ENCODE peak calls at places on chromosomes 2 and 18, in five cellular contexts. G, D, H, S and C are unnamed samples.

GRCh38 chr18:46333371-46334199 is 229.4 kb downstream of the HAUS1 start:
- DNase-seq in D (no peak), G (no peak), H (no peak), S (no peak), C (peak)

GRCh38 chr2:230627806-230628724 is 84.6 kb upstream of the CAB39 start:
- DNase-seq in S (no peak), D (no peak), H (no peak), G (no peak), C (no peak)

GRCh38 chr18:53380063-53380639 is 844.3 kb downstream of the MBD2 start:
- DNase-seq in G (peak), H (no peak), S (no peak), D (no peak), C (no peak)

GRCh38 chr2:238730001-238730669 is 117.8 kb upstream of the TWIST2 start:
- DNase-seq in S (no peak), G (no peak), D (no peak), H (no peak), C (no peak)

GRCh38 chr18:68455229-68455603 is 259.7 kb downstream of the TMX3 start:
- DNase-seq in D (no peak), G (no peak), H (no peak), S (no peak), C (no peak)

GRCh38 chr2:171056307-171056706 is 104.4 kb downstream of the TLK1 start:
- DNase-seq in G (peak), S (no peak), H (no peak), D (no peak), C (no peak)

GRCh38 chr2:101053117-101053516 is 51.0 kb downstream of the RPL31 start:
- DNase-seq in D (no peak), H (no peak), G (no peak), S (no peak), C (no peak)

GRCh38 chr2:31075393-31075792 is 62.8 kb downstream of the GALNT14 start:
- DNase-seq in H (no peak), G (no peak), S (no peak), D (no peak), C (no peak)

GRCh38 chr2:4873328-4873727 is 818.9 kb upstream of the SOX11 start:
- DNase-seq in D (no peak), H (no peak), S (no peak), G (no peak), C (no peak)

GRCh38 chr2:238100049-238100820 is at the start of gene ESPNL:
- DNase-seq in G (no peak), S (peak), H (no peak), D (peak), C (no peak)

GRCh38 chr2:128317186-128317897 is 1.3 kb downstream of the HS6ST1 start:
- DNase-seq in G (no peak), D (no peak), S (peak), H (no peak), C (peak)

GRCh38 chr2:16860627-16861026 is 195.0 kb upstream of the CYRIA start:
- DNase-seq in G (no peak), D (no peak), H (no peak), S (no peak), C (no peak)

GRCh38 chr18:13301691-13302469 is 83.3 kb downstream of the LDLRAD4 start:
- DNase-seq in D (no peak), S (no peak), H (no peak), G (no peak), C (no peak)

GRCh38 chr2:41698787-41699422 is 348.9 kb upstream of the PKDCC start:
- DNase-seq in H (no peak), S (peak), D (no peak), G (no peak), C (peak)

GRCh38 chr2:217835931-217836881 is 166.6 kb downstream of the TNS1 start:
- DNase-seq in S (no peak), D (peak), G (peak), H (no peak), C (peak)

GRCh38 chr2:188235364-188235763 is 56.3 kb upstream of the GULP1 start:
- DNase-seq in S (no peak), H (no peak), D (no peak), G (no peak), C (no peak)

GRCh38 chr2:234502285-234502918 is 5.5 kb upstream of the ARL4C start:
- DNase-seq in S (no peak), G (no peak), H (no peak), D (peak), C (no peak)

GRCh38 chr18:24170389-24170788 is 31.5 kb downstream of the CABYR start:
- DNase-seq in G (no peak), H (no peak), D (no peak), S (no peak), C (no peak)

GRCh38 chr2:224160917-224161316 is 121.8 kb upstream of the SERPINE2 start:
- DNase-seq in D (no peak), H (no peak), G (no peak), S (no peak), C (peak)

GRCh38 chr2:178478102-178478441 is 328 bp downstream of the FKBP7 start:
- DNase-seq in H (no peak), S (peak), G (no peak), D (no peak), C (no peak)

GRCh38 chr18:57003342-57003741 is 143.5 kb upstream of the BOD1L2 start:
- DNase-seq in S (no peak), H (no peak), D (no peak), G (no peak), C (no peak)

GRCh38 chr2:136783856-136784255 is 18.5 kb downstream of the THSD7B start:
- DNase-seq in S (no peak), G (no peak), D (no peak), H (no peak), C (no peak)

GRCh38 chr2:112150447-112150846 is 12.3 kb downstream of the FBLN7 start:
- DNase-seq in S (no peak), H (no peak), D (peak), G (peak), C (no peak)